ENCODE peak calls at places on chromosomes 7 and 10, in seven cellular contexts. Z is GM10248; P is HFFc6; L is caudate nucleus; X is activated naive CD8-positive, alpha-beta T cell treated with anti-CD3 and anti-CD28 coated beads for 36 hours; W is HEK293T; N is head of caudate nucleus. C is an unnamed sample.

GRCh38 chr7:42876182-42877068 is 35.4 kb downstream of the C7orf25 start:
- DNase-seq in Z (peak), P (peak), L (no peak), X (peak), W (peak), N (peak), C (peak)

GRCh38 chr7:31311465-31312074 is 29.0 kb downstream of the NEUROD6 start:
- DNase-seq in Z (no peak), P (no peak), L (no peak), X (no peak), W (no peak), N (no peak), C (no peak)

GRCh38 chr7:4931932-4932331 is 27.1 kb downstream of the MMD2 start:
- DNase-seq in Z (no peak), P (peak), L (peak), X (no peak), W (no peak), N (peak), C (no peak)

GRCh38 chr7:44287488-44288380 is 37.7 kb downstream of the CAMK2B start:
- DNase-seq in Z (no peak), P (no peak), L (no peak), X (no peak), W (no peak), N (peak), C (no peak)

GRCh38 chr10:101561068-101561915 is 26.8 kb downstream of the POLL start:
- DNase-seq in Z (no peak), P (no peak), L (no peak), X (no peak), W (no peak), N (no peak), C (no peak)

GRCh38 chr10:10045765-10046028 is 972.0 kb upstream of the CELF2 start:
- DNase-seq in Z (no peak), P (no peak), L (no peak), X (no peak), W (no peak), N (no peak), C (no peak)

GRCh38 chr7:44978511-44979366 is at the start of gene MYO1G:
- DNase-seq in Z (peak), P (no peak), L (no peak), X (peak), W (no peak), N (no peak), C (no peak)

GRCh38 chr7:127594490-127594889 is 954 bp downstream of the FSCN3 start:
- DNase-seq in Z (no peak), P (no peak), L (no peak), X (no peak), W (no peak), N (no peak), C (no peak)

GRCh38 chr7:1368682-1369571 is 90.3 kb downstream of the MICALL2 start:
- DNase-seq in Z (peak), P (no peak), L (no peak), X (peak), W (peak), N (no peak), C (peak)

GRCh38 chr10:80253266-80253962 is 36.0 kb downstream of the MAT1A start:
- DNase-seq in Z (peak), P (no peak), L (no peak), X (no peak), W (no peak), N (no peak), C (no peak)

GRCh38 chr10:64535131-64535867 is 1014.1 kb downstream of the REEP3 start:
- DNase-seq in Z (no peak), P (no peak), L (no peak), X (no peak), W (no peak), N (no peak), C (no peak)

GRCh38 chr7:159141660-159142059 is 3.0 kb downstream of the VIPR2 start:
- DNase-seq in Z (no peak), P (no peak), L (no peak), X (no peak), W (no peak), N (no peak), C (no peak)

GRCh38 chr7:151813997-151814396 is 62.9 kb downstream of the PRKAG2 start:
- DNase-seq in Z (no peak), P (no peak), L (peak), X (no peak), W (no peak), N (no peak), C (no peak)

GRCh38 chr7:142477079-142477651 is 219.3 kb upstream of the PRSS58 start:
- DNase-seq in Z (no peak), P (peak), L (no peak), X (no peak), W (no peak), N (no peak), C (no peak)

GRCh38 chr7:109094-109493 is 83.3 kb upstream of the FAM20C start:
- DNase-seq in Z (no peak), P (no peak), L (no peak), X (no peak), W (no peak), N (no peak), C (no peak)

GRCh38 chr7:95609277-95609971 is 13.1 kb upstream of the PDK4 start:
- DNase-seq in Z (no peak), P (peak), L (no peak), X (no peak), W (no peak), N (no peak), C (no peak)

GRCh38 chr7:137942459-137943115 is 59.3 kb downstream of the CREB3L2 start:
- DNase-seq in Z (no peak), P (no peak), L (no peak), X (no peak), W (no peak), N (no peak), C (no peak)

GRCh38 chr10:13970231-13970966 is 360.3 kb downstream of the FRMD4A start:
- DNase-seq in Z (no peak), P (no peak), L (no peak), X (no peak), W (no peak), N (no peak), C (no peak)

GRCh38 chr10:44567471-44567870 is 182.6 kb upstream of the CXCL12 start:
- DNase-seq in Z (no peak), P (peak), L (no peak), X (no peak), W (no peak), N (no peak), C (no peak)

GRCh38 chr7:100879685-100880261 is 4.9 kb downstream of the SRRT start:
- DNase-seq in Z (no peak), P (no peak), L (no peak), X (no peak), W (no peak), N (no peak), C (peak)

GRCh38 chr10:70477661-70478162 is 855 bp upstream of the PALD1 start:
- DNase-seq in Z (peak), P (no peak), L (no peak), X (peak), W (no peak), N (peak), C (no peak)

GRCh38 chr10:96125142-96125515 is 5.0 kb upstream of the ZNF518A start:
- DNase-seq in Z (no peak), P (no peak), L (no peak), X (no peak), W (no peak), N (no peak), C (no peak)

GRCh38 chr7:96238474-96238873 is 83.4 kb downstream of the SLC25A13 start:
- DNase-seq in Z (no peak), P (no peak), L (no peak), X (no peak), W (no peak), N (no peak), C (no peak)

GRCh38 chr10:119689016-119689564 is 36.8 kb upstream of the INPP5F start:
- DNase-seq in Z (no peak), P (no peak), L (no peak), X (no peak), W (no peak), N (no peak), C (no peak)

GRCh38 chr7:102424787-102425218 is 8.6 kb upstream of the ORAI2 start:
- DNase-seq in Z (peak), P (no peak), L (no peak), X (no peak), W (no peak), N (no peak), C (no peak)

GRCh38 chr10:44913312-44914079 is 2.4 kb downstream of the TMEM72 start:
- DNase-seq in Z (no peak), P (no peak), L (no peak), X (no peak), W (no peak), N (no peak), C (no peak)

GRCh38 chr10:103921750-103922195 is 3.8 kb upstream of the STN1 start:
- DNase-seq in Z (peak), P (no peak), L (no peak), X (peak), W (no peak), N (peak), C (no peak)

GRCh38 chr10:126705131-126705530 is 34.6 kb upstream of the C10orf90 start:
- DNase-seq in Z (no peak), P (no peak), L (no peak), X (no peak), W (no peak), N (no peak), C (no peak)

GRCh38 chr7:151705744-151706567 is 171.0 kb downstream of the PRKAG2 start:
- DNase-seq in Z (peak), P (peak), L (no peak), X (peak), W (peak), N (no peak), C (no peak)